ENCODE peak calls at places on chromosomes 6 and 20, in nine cellular contexts. N is A549, E is transverse colon, Z is sigmoid colon, D is H1, C is ovary, Y is suprapubic skin, M is stomach, R is esophagus muscularis mucosa. A is an unnamed sample.

GRCh38 chr6:88641178-88641903 is 322.1 kb downstream of the RNGTT start:
- DNase-seq in N (no peak), E (no peak), Z (no peak), D (no peak), C (no peak), Y (no peak), M (no peak), R (no peak), A (no peak)

GRCh38 chr20:38032585-38033329 is 499 bp downstream of the TTI1 start:
- DNase-seq in N (no peak), E (no peak), Z (no peak), D (no peak), C (no peak), Y (no peak), M (no peak), R (no peak), A (no peak)

GRCh38 chr20:63652192-63652980 is 838 bp downstream of the STMN3 start:
- DNase-seq in N (no peak), E (no peak), Z (no peak), D (peak; percentile 82), C (peak; percentile 77), Y (no peak), M (no peak), R (no peak), A (no peak)

GRCh38 chr6:156984178-156984738 is 207.1 kb downstream of the ARID1B start:
- DNase-seq in N (no peak), E (no peak), Z (no peak), D (no peak), C (no peak), Y (no peak), M (no peak), R (no peak), A (no peak)

GRCh38 chr20:1934578-1935573 is 39.7 kb downstream of the SIRPA start:
- DNase-seq in N (no peak), E (no peak), Z (peak; percentile 92), D (no peak), C (peak; percentile 63), Y (peak; percentile 92), M (no peak), R (peak; percentile 94), A (peak; percentile 89)

GRCh38 chr6:75213732-75214131 is 7.9 kb upstream of the COL12A1 start:
- DNase-seq in N (no peak), E (no peak), Z (no peak), D (no peak), C (no peak), Y (no peak), M (no peak), R (no peak), A (no peak)

GRCh38 chr20:20365593-20365992 is 2.3 kb upstream of the INSM1 start:
- DNase-seq in N (no peak), E (no peak), Z (no peak), D (no peak), C (no peak), Y (no peak), M (no peak), R (no peak), A (no peak)

GRCh38 chr20:330233-331149 is 5.1 kb downstream of the SOX12 start:
- DNase-seq in N (peak; percentile 88), E (no peak), Z (peak; percentile 78), D (peak; percentile 66), C (peak; percentile 53), Y (no peak), M (peak; percentile 49), R (no peak), A (no peak)

GRCh38 chr6:30960907-30961673 is 20.3 kb downstream of the MUCL3 start:
- DNase-seq in N (no peak), E (no peak), Z (no peak), D (no peak), C (no peak), Y (no peak), M (no peak), R (no peak), A (no peak)

GRCh38 chr20:63478346-63479302 is 6.2 kb upstream of the KCNQ2 start:
- DNase-seq in N (no peak), E (no peak), Z (no peak), D (no peak), C (no peak), Y (no peak), M (no peak), R (no peak), A (no peak)

GRCh38 chr6:11363881-11364576 is 131.6 kb upstream of the NEDD9 start:
- DNase-seq in N (no peak), E (no peak), Z (no peak), D (no peak), C (no peak), Y (no peak), M (no peak), R (no peak), A (no peak)

GRCh38 chr6:106360410-106360988 is at the start of gene CRYBG1:
- DNase-seq in N (peak; percentile 73), E (peak; percentile 86), Z (peak; percentile 74), D (peak; percentile 99), C (peak; percentile 57), Y (peak; percentile 81), M (peak; percentile 82), R (no peak), A (peak; percentile 13)

GRCh38 chr20:11338506-11339306 is 579.0 kb upstream of the BTBD3 start:
- DNase-seq in N (no peak), E (no peak), Z (no peak), D (no peak), C (no peak), Y (no peak), M (no peak), R (no peak), A (no peak)

GRCh38 chr6:81049425-81050042 is 702.9 kb downstream of the TENT5A start:
- DNase-seq in N (no peak), E (no peak), Z (no peak), D (no peak), C (no peak), Y (no peak), M (no peak), R (no peak), A (no peak)

DNA sequence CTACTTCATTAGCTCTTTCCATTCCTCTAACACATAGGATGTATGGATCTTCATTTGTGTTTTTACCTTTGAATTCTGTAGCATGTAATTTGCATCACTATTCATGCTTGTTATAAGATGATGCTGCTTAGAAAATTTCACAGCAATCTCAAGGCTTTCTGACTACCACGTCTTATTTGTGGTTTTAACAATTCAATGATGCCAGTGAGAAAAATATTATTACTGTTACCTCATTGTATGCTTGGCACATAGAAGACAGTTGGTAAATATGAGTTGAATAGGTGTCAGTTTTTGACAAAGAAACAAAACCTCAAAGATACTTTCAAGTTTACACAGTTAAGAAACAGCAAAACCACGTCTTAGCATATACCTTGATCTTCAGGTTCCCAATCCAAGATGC is 428.6 kb downstream of the TFAP2A start:
- DNase-seq in N (no peak), E (no peak), Z (no peak), D (no peak), C (no peak), Y (no peak), M (no peak), R (no peak), A (no peak)
- TF ChIP-seq EP300 in N (no peak), E (no peak), Z (no peak), D (no peak), C (no peak), Y (no peak), M (no peak), R (no peak), A (no peak)

DNA sequence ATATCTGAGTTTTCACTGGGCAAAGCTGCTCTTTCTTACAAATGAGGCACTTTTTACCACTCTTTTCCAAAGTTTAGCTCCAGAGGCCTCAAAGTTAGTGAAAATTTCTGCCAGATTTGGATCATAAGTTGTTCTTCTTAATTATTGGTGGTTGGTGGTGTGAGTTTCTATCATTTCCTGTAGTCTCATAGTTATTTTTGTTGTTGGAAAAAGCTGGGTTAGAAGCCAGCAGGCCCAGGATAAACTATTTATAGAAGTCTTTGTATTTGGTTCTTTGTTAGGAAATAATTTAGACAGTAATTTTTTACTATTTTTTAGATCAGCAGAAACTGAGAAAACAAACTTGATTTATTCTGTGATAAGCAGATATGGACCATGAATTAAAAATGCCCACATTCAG is 10.6 kb downstream of the PFDN4 start:
- DNase-seq in N (no peak), E (no peak), Z (no peak), D (no peak), C (no peak), Y (no peak), M (no peak), R (no peak), A (no peak)
- TF ChIP-seq EP300 in N (no peak), E (no peak), Z (no peak), D (no peak), C (no peak), Y (no peak), M (no peak), R (no peak), A (no peak)

DNA sequence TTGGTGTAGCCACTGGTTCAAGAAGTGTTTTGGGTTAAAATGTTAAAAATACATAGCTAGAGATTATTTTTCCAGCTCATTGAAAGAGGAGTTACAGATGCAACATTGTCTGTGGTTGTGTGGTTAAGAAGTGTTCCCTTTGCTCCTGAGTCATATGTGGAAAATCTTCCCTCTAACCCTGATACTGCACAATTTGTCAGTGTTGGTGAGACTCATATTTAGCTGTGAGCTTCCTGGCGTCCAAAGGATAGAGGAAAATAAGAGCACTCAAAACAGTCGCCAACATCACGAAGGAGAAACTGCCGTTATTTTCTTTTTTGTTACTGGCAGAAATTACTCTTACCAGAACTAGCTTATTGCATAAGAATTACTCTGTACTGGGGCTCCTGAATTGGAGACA is 250.4 kb downstream of the CDH4 start:
- DNase-seq in N (no peak), E (no peak), Z (no peak), D (no peak), C (no peak), Y (no peak), M (no peak), R (no peak), A (no peak)
- TF ChIP-seq EP300 in N (no peak), E (no peak), Z (no peak), D (no peak), C (no peak), Y (no peak), M (no peak), R (no peak), A (no peak)

GRCh38 chr6:148251891-148252290 is 90.7 kb upstream of the SASH1 start:
- DNase-seq in N (no peak), E (no peak), Z (no peak), D (no peak), C (no peak), Y (no peak), M (no peak), R (no peak), A (no peak)
- TF ChIP-seq EP300 in N (no peak), E (no peak), Z (no peak), D (no peak), C (no peak), Y (no peak), M (no peak), R (no peak), A (no peak)